ENCODE peak calls at places on chromosomes 6 and 20, in five cellular contexts. B is heart left ventricle, S is pancreas, H is fibroblast of lung, L is mammary epithelial cell. X is an unnamed sample.

GRCh38 chr20:62286493-62287064 is 16.2 kb upstream of the ADRM1 start:
- DNase-seq in L (no peak), S (peak), H (no peak), B (peak), X (no peak)

GRCh38 chr6:49915035-49915434 is 48.7 kb upstream of the CRISP1 start:
- DNase-seq in S (no peak), H (no peak), B (no peak), L (no peak), X (peak)

GRCh38 chr20:19560876-19561480 is 197.1 kb upstream of the RIN2 start:
- DNase-seq in H (no peak), S (no peak), L (no peak), B (no peak), X (no peak)

GRCh38 chr6:53691252-53691651 is 25.7 kb upstream of the KLHL31 start:
- DNase-seq in S (no peak), B (no peak), H (no peak), L (no peak), X (no peak)

GRCh38 chr6:39327516-39327915 is 5.0 kb upstream of the KCNK16 start:
- DNase-seq in H (no peak), S (no peak), B (no peak), L (no peak), X (no peak)

GRCh38 chr20:19327401-19327800 is 115.0 kb downstream of the SLC24A3 start:
- DNase-seq in S (no peak), L (no peak), B (no peak), H (no peak), X (no peak)

GRCh38 chr6:43200541-43200940 is 18.5 kb downstream of the CUL9 start:
- DNase-seq in H (no peak), B (peak), S (no peak), L (no peak), X (no peak)

GRCh38 chr6:144211160-144211559 is 60.8 kb downstream of the STX11 start:
- DNase-seq in S (no peak), H (peak), B (no peak), L (no peak), X (no peak)

GRCh38 chr20:20864346-20865096 is 152.1 kb upstream of the RALGAPA2 start:
- DNase-seq in S (no peak), L (peak), H (no peak), B (no peak), X (peak)

GRCh38 chr20:38880952-38881735 is 45.1 kb upstream of the FAM83D start:
- DNase-seq in B (no peak), S (no peak), H (no peak), L (no peak), X (no peak)

GRCh38 chr20:57244627-57245214 is 21.7 kb downstream of the BMP7 start:
- DNase-seq in S (no peak), H (no peak), B (no peak), L (no peak), X (no peak)

GRCh38 chr6:75334266-75335040 is 49.9 kb upstream of the TMEM30A start:
- DNase-seq in S (no peak), B (no peak), L (peak), H (peak), X (peak)

GRCh38 chr6:67935976-67936477 is 699.1 kb upstream of the ADGRB3 start:
- DNase-seq in S (no peak), B (no peak), L (no peak), H (no peak), X (no peak)

GRCh38 chr6:156866181-156866862 is 89.1 kb downstream of the ARID1B start:
- DNase-seq in B (no peak), S (no peak), L (peak), H (peak), X (peak)

GRCh38 chr6:34145161-34146020 is 496 bp downstream of the GRM4 start:
- DNase-seq in H (peak), S (peak), L (peak), B (peak), X (peak)

GRCh38 chr6:161031721-161032495 is 40.3 kb downstream of the MAP3K4 start:
- DNase-seq in S (no peak), H (peak), B (no peak), L (peak), X (peak)

GRCh38 chr6:68333444-68333843 is 301.6 kb upstream of the ADGRB3 start:
- DNase-seq in L (no peak), B (no peak), H (no peak), S (no peak), X (no peak)

GRCh38 chr6:16470502-16471221 is 232.3 kb downstream of the GMPR start:
- DNase-seq in S (no peak), L (no peak), B (no peak), H (no peak), X (no peak)

GRCh38 chr20:12453711-12454110 is 536.0 kb downstream of the BTBD3 start:
- DNase-seq in S (no peak), L (no peak), H (no peak), B (no peak), X (no peak)

GRCh38 chr6:106486236-106486635 is 125.7 kb downstream of the CRYBG1 start:
- DNase-seq in L (no peak), S (no peak), H (no peak), B (no peak), X (no peak)

GRCh38 chr6:119346450-119346849 is 3.1 kb downstream of the MAN1A1 start:
- DNase-seq in H (no peak), L (no peak), B (no peak), S (no peak), X (no peak)

GRCh38 chr20:13856356-13856755 is 71.5 kb downstream of the NDUFAF5 start:
- DNase-seq in B (no peak), H (no peak), L (peak), S (no peak), X (no peak)

GRCh38 chr6:28530777-28531176 is 5.1 kb downstream of the GPX5 start:
- DNase-seq in L (no peak), S (no peak), B (no peak), H (no peak), X (no peak)

GRCh38 chr20:39289316-39289715 is 327.2 kb downstream of the DHX35 start:
- DNase-seq in L (no peak), S (no peak), H (no peak), B (no peak), X (peak)

GRCh38 chr20:61989741-61990140 is 75.9 kb downstream of the TAF4 start:
- DNase-seq in B (no peak), L (no peak), S (no peak), H (no peak), X (no peak)

GRCh38 chr6:144886682-144887081 is 601.5 kb downstream of the UTRN start:
- DNase-seq in B (no peak), L (no peak), S (no peak), H (no peak), X (no peak)

GRCh38 chr6:2739335-2739734 is 11.4 kb downstream of the MYLK4 start:
- DNase-seq in L (peak), S (no peak), B (no peak), H (peak), X (peak)

GRCh38 chr6:167824591-167825041 is 2.1 kb upstream of the AFDN start:
- DNase-seq in L (no peak), B (no peak), S (no peak), H (no peak), X (no peak)

GRCh38 chr20:56957737-56958553 is 308.5 kb downstream of the BMP7 start:
- DNase-seq in S (no peak), H (no peak), B (no peak), L (no peak), X (no peak)

GRCh38 chr6:28634758-28635546 is 109.3 kb downstream of the GPX5 start:
- DNase-seq in L (peak), B (no peak), H (peak), S (no peak), X (no peak)

GRCh38 chr6:16663896-16664295 is 97.4 kb downstream of the ATXN1 start:
- DNase-seq in S (no peak), H (no peak), L (no peak), B (no peak), X (no peak)

GRCh38 chr6:73803562-73804221 is 107.7 kb downstream of the CD109 start:
- DNase-seq in H (peak), L (peak), S (no peak), B (no peak), X (peak)

GRCh38 chr6:110813813-110814487 is 1.3 kb downstream of the CDK19 start:
- DNase-seq in S (no peak), B (no peak), H (peak), L (peak), X (peak)

GRCh38 chr20:7722564-7722963 is 217.7 kb downstream of the HAO1 start:
- DNase-seq in L (no peak), H (no peak), S (no peak), B (no peak), X (peak)

GRCh38 chr6:43052842-43053544 is 658 bp downstream of the CUL7 start:
- DNase-seq in L (peak), S (peak), H (peak), B (no peak), X (peak)

GRCh38 chr20:63009988-63010769 is 3.4 kb upstream of the BHLHE23 start:
- DNase-seq in B (no peak), L (no peak), S (peak), H (no peak), X (no peak)

GRCh38 chr20:13990465-13990864 is at the start of gene SEL1L2:
- DNase-seq in H (no peak), S (no peak), B (no peak), L (no peak), X (no peak)

GRCh38 chr20:54085425-54085824 is 15.0 kb upstream of the BCAS1 start:
- DNase-seq in H (no peak), S (no peak), L (no peak), B (no peak), X (no peak)

GRCh38 chr20:3111507-3111906 is 27.0 kb upstream of the AVP start:
- DNase-seq in H (no peak), L (no peak), S (no peak), B (no peak), X (no peak)

GRCh38 chr6:152598421-152598820 is 38.7 kb downstream of the SYNE1 start:
- DNase-seq in B (no peak), H (no peak), S (no peak), L (no peak), X (no peak)

GRCh38 chr6:152594726-152595125 is 42.4 kb downstream of the SYNE1 start:
- DNase-seq in L (no peak), B (no peak), S (no peak), H (no peak), X (no peak)

GRCh38 chr6:152596706-152597105 is 40.5 kb downstream of the SYNE1 start:
- DNase-seq in S (no peak), B (no peak), L (no peak), H (no peak), X (no peak)

GRCh38 chr6:152598858-152599537 is 38.2 kb downstream of the SYNE1 start:
- DNase-seq in B (no peak), L (no peak), H (no peak), S (no peak), X (no peak)

GRCh38 chr6:152595507-152595906 is 41.7 kb downstream of the SYNE1 start:
- DNase-seq in H (no peak), B (no peak), L (no peak), S (no peak), X (peak)
- TF ChIP-seq CTCF in H (peak), B (peak), L (peak), S (peak), X (peak)

GRCh38 chr6:166559211-166559610 is 27.3 kb downstream of the RAMACL start:
- DNase-seq in B (no peak), H (peak), L (peak), S (no peak), X (peak)
- TF ChIP-seq CTCF in B (no peak), H (no peak), L (no peak), S (no peak), X (no peak)

GRCh38 chr6:5606546-5606945 is 345.2 kb downstream of the FARS2 start:
- DNase-seq in S (no peak), L (no peak), H (peak), B (no peak), X (no peak)

GRCh38 chr6:5610640-5611039 is 349.3 kb downstream of the FARS2 start:
- DNase-seq in B (no peak), S (no peak), L (no peak), H (no peak), X (no peak)
- TF ChIP-seq CTCF in B (no peak), S (no peak), L (no peak), H (no peak), X (no peak)

GRCh38 chr6:100775667-100776066 is 105.5 kb downstream of the ASCC3 start:
- DNase-seq in B (no peak), S (no peak), H (peak), L (no peak), X (no peak)
- TF ChIP-seq CTCF in B (no peak), S (no peak), H (no peak), L (peak), X (peak)

GRCh38 chr6:25746968-25747367 is 7.6 kb upstream of the SLC17A4 start:
- DNase-seq in S (no peak), H (no peak), B (no peak), L (no peak), X (no peak)
- TF ChIP-seq CTCF in S (no peak), H (no peak), B (no peak), L (no peak), X (no peak)

DNA sequence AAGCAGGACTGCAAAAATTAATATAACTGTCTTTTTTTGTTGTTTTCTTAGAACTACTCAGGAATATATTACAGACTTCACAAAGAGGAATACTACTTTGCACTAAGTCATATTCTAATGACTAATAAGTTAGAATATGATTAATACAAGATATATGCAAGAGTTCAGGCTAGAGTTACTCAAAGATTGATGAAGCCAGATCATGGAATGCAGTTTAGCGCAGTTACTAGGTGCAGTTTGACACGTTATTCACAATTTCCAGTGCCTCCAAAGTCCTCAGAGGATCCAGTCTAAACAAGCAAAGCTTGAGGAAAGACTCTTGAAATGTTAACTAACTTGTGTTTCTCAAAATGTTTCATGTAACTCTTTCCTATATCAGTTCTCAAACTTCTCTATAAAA is 1.2 kb upstream of the MYCT1 start:
- DNase-seq in L (peak), S (no peak), B (no peak), H (peak), X (no peak)
- TF ChIP-seq CTCF in L (no peak), S (no peak), B (no peak), H (no peak), X (no peak)

GRCh38 chr6:165488624-165489295 is 174.3 kb downstream of the PDE10A start:
- DNase-seq in S (no peak), B (no peak), H (no peak), L (no peak), X (no peak)
- TF ChIP-seq CTCF in S (no peak), B (no peak), H (no peak), L (no peak), X (no peak)

GRCh38 chr6:125858427-125859320 is 67.9 kb downstream of the NCOA7 start:
- DNase-seq in H (peak), S (no peak), B (no peak), L (peak), X (peak)
- TF ChIP-seq CTCF in H (peak), S (peak), B (peak), L (peak), X (peak)

GRCh38 chr6:5674141-5674540 is 332.6 kb downstream of the NRN1 start:
- DNase-seq in H (peak), S (no peak), B (no peak), L (no peak), X (no peak)
- TF ChIP-seq CTCF in H (no peak), S (no peak), B (no peak), L (no peak), X (no peak)

X was measured in MCF 10A.